ENCODE peak calls at places on chromosomes 11 and 22, in six cellular contexts. R is keratinocyte, C is A549, P is K562, E is IMR-90, Q is colonic mucosa. J is an unnamed sample.

GRCh38 chr22:44261861-44262595 is 50.7 kb downstream of the SHISAL1 start:
- DNase-seq in R (no peak), P (no peak), E (no peak), C (no peak), Q (no peak), J (no peak)

GRCh38 chr22:43298062-43298801 is 44.9 kb downstream of the SCUBE1 start:
- DNase-seq in E (no peak), P (peak; percentile 19), R (no peak), C (no peak), Q (no peak), J (no peak)

GRCh38 chr11:119218141-119218878 is 12.2 kb downstream of the CBL start:
- DNase-seq in C (peak; percentile 70), Q (no peak), R (peak; percentile 97), E (peak; percentile 99), P (peak; percentile 31), J (no peak)

GRCh38 chr11:117232911-117233409 is 489 bp downstream of the RNF214 start:
- DNase-seq in Q (no peak), C (no peak), E (no peak), P (no peak), R (no peak), J (no peak)

GRCh38 chr11:128848815-128849455 is 18.2 kb downstream of the KCNJ1 start:
- DNase-seq in E (peak; percentile 12), Q (peak; percentile 52), P (peak; percentile 63), R (no peak), C (peak; percentile 38), J (no peak)

GRCh38 chr11:121024989-121025388 is 1.1 kb downstream of the TBCEL start:
- DNase-seq in P (no peak), Q (no peak), E (peak; percentile 9), R (peak; percentile 13), C (no peak), J (no peak)

GRCh38 chr11:77967121-77967520 is 27.3 kb downstream of the INTS4 start:
- DNase-seq in P (no peak), C (no peak), Q (no peak), E (no peak), R (no peak), J (no peak)

GRCh38 chr22:49966716-49967332 is 6.3 kb downstream of the PIM3 start:
- DNase-seq in P (peak; percentile 21), E (no peak), C (no peak), R (no peak), Q (peak; percentile 31), J (peak; percentile 90)

GRCh38 chr11:45432910-45433309 is 146.8 kb upstream of the SYT13 start:
- DNase-seq in R (no peak), C (no peak), E (no peak), Q (no peak), P (no peak), J (no peak)

GRCh38 chr11:15580056-15580774 is 465.5 kb downstream of the INSC start:
- DNase-seq in P (peak; percentile 48), C (no peak), E (no peak), R (no peak), Q (no peak), J (no peak)

GRCh38 chr11:95255523-95256165 is 24.6 kb upstream of the SESN3 start:
- DNase-seq in C (no peak), Q (no peak), R (no peak), E (no peak), P (no peak), J (no peak)

GRCh38 chr11:29231991-29232390 is 784.8 kb downstream of the KCNA4 start:
- DNase-seq in R (no peak), C (no peak), E (peak; percentile 43), P (no peak), Q (no peak), J (no peak)

GRCh38 chr11:4183410-4184057 is 88.9 kb downstream of the RRM1 start:
- DNase-seq in E (no peak), P (no peak), Q (no peak), R (no peak), C (no peak), J (no peak)

GRCh38 chr11:132784441-132784840 is 747.9 kb downstream of the OPCML start:
- DNase-seq in P (no peak), C (no peak), Q (no peak), E (peak; percentile 67), R (no peak), J (no peak)

GRCh38 chr11:94185387-94186084 is 56.9 kb downstream of the PANX1 start:
- DNase-seq in R (no peak), Q (no peak), E (peak; percentile 93), P (no peak), C (no peak), J (no peak)

GRCh38 chr22:37419916-37420655 is 7.2 kb downstream of the ELFN2 start:
- DNase-seq in E (peak; percentile 17), P (no peak), R (no peak), C (no peak), Q (no peak), J (no peak)

GRCh38 chr22:21642584-21643448 is 714 bp downstream of the SDF2L1 start:
- DNase-seq in R (no peak), P (peak; percentile 95), Q (peak; percentile 78), E (peak; percentile 44), C (peak; percentile 66), J (no peak)

GRCh38 chr11:65298655-65299179 is 15.9 kb upstream of the CDC42EP2 start:
- DNase-seq in R (no peak), Q (no peak), E (peak; percentile 81), C (no peak), P (no peak), J (no peak)

GRCh38 chr11:44893250-44894216 is 57.1 kb downstream of the TP53I11 start:
- DNase-seq in Q (peak; percentile 29), C (no peak), P (no peak), R (no peak), E (no peak), J (no peak)

GRCh38 chr22:22666307-22667091 is 22.1 kb downstream of the GGTLC2 start:
- DNase-seq in C (peak; percentile 33), Q (peak; percentile 27), E (peak; percentile 46), R (no peak), P (peak; percentile 82), J (no peak)

GRCh38 chr11:3121931-3122774 is 43.0 kb downstream of the OSBPL5 start:
- DNase-seq in R (no peak), C (no peak), E (no peak), Q (no peak), P (no peak), J (no peak)

GRCh38 chr11:35166369-35167360 is 27.7 kb downstream of the CD44 start:
- DNase-seq in Q (no peak), R (peak; percentile 67), C (peak; percentile 73), E (peak; percentile 93), P (no peak), J (no peak)

GRCh38 chr11:96074551-96075309 is 150.8 kb upstream of the MTMR2 start:
- DNase-seq in C (no peak), P (no peak), E (no peak), Q (no peak), R (no peak), J (no peak)

GRCh38 chr11:75499423-75500305 is 26.1 kb downstream of the GDPD5 start:
- DNase-seq in P (no peak), R (no peak), Q (peak; percentile 31), E (peak; percentile 95), C (peak; percentile 92), J (no peak)

GRCh38 chr22:39353346-39353745 is 3.6 kb downstream of the SYNGR1 start:
- DNase-seq in E (no peak), P (no peak), Q (no peak), R (no peak), C (no peak), J (no peak)

GRCh38 chr22:39350803-39351688 is 1.3 kb downstream of the SYNGR1 start:
- DNase-seq in E (no peak), P (no peak), C (no peak), Q (no peak), R (no peak), J (no peak)

GRCh38 chr22:39349967-39350802 is at the start of gene SYNGR1:
- DNase-seq in E (no peak), Q (no peak), P (no peak), C (no peak), R (no peak), J (peak; percentile 85)

GRCh38 chr22:39352301-39352867 is 2.6 kb downstream of the SYNGR1 start:
- DNase-seq in P (no peak), Q (no peak), R (no peak), E (no peak), C (no peak), J (no peak)

DNA sequence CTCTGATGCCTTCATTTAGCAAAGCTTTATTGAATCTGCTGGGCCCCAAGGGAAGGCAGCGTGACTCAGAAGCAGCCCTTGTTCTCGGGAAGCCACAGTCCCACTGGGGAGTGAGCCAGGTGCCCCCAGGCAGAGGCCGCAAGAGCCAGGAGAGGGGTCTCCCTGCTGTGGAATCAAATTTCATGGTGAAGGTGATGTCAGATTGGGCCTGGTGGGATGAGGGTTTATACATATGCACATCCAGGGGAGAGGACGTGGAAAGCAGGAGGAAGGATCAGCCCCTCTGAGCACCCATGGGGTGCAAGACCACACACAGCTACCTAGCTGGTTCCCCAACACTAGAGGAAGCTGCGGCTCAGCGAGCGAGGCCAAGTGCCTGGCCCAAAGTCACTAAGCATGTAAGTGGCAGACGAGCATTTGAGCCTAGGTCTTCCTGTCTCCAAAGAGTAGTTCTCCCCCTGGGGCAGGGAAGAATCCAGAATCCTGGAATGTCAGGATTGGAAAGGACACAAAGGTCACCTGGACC is 2.0 kb downstream of the SYNGR1 start:
- DNase-seq in C (no peak), E (peak; percentile 44), P (no peak), Q (no peak), R (no peak), J (no peak)
- H3K4me1 ChIP-seq in C (peaks cover 4% of the 10 kb centered on the region), E (peaks cover 15% of the 10 kb centered on the region), P (peaks cover 40% of the 10 kb centered on the region), Q (no peaks in the 10 kb centered on the region), R (peaks cover 29% of the 10 kb centered on the region), J (peaks cover 47% of the 10 kb centered on the region)

GRCh38 chr22:17264321-17265052 is 45.3 kb upstream of the ADA2 start:
- DNase-seq in R (no peak), Q (no peak), C (no peak), E (peak; percentile 30), P (no peak), J (no peak)
- H3K27ac ChIP-seq in R (no peak overlapping the region), Q (no peak overlapping the region), C (no peak overlapping the region), E (no peak overlapping the region), P (no peak overlapping the region), J (no peak overlapping the region)

DNA sequence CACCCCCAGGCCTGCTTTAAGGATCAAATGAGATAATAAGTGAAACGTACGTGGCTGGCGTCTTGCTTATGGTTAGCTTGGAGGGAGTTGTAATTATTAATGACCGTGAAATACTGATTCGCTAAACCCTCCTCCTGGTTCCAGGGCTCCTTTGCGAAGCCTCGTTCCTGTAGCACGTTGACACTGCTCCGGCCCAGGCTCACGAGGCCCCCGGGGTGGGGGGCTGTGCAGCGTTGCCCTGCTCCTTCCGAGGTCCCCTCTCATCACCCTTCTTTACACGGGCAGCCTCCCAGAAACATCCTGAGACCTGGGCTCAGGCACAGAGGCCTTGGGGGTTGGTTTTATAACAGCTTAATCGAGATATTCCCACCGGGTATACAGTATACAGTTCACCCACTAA is 9.1 kb downstream of the GRAMD4 start:
- DNase-seq in E (no peak), C (no peak), P (no peak), R (no peak), Q (no peak), J (no peak)
- H3K4me1 ChIP-seq in E (peaks cover 4% of the 10 kb centered on the region), C (peaks cover 5% of the 10 kb centered on the region), P (peaks cover 58% of the 10 kb centered on the region), R (peaks cover 48% of the 10 kb centered on the region), Q (no peaks in the 10 kb centered on the region), J (peaks cover 30% of the 10 kb centered on the region)

DNA sequence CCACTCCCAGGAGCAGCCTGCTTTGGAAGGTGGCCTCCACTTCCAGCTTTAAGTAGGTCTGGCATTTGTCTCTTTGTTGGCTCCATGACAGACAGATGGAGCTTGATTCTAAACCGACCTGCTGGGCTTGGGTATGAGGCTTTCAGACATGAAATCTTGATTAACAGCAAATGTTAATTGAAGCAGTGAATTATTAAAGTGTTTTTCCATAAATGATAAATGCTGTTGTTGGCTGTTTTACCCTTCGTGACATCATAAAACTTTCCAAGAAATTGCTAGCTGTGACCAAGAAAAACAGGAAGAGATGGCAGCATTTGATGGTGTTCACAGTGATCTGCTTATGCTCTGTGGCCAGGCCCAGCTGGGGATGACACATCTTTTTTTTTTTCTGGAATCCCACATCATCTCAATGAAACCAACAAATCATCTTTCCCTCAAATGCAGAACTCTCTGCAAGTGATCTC is 66.1 kb downstream of the RBMXL2 start:
- DNase-seq in E (no peak), P (no peak), C (no peak), R (no peak), Q (no peak), J (no peak)
- H3K27ac ChIP-seq in E (no peak overlapping the region), P (no peak overlapping the region), C (no peak overlapping the region), R (no peak overlapping the region), Q (no peak overlapping the region), J (no peak overlapping the region)

J was measured in vagina.